ENCODE peak calls at places on chromosomes 13 and 19, in five cellular contexts. One of them, this sample, is unnamed.

GRCh38 chr13:105139380-105140285 is 1395.8 kb downstream of the EFNB2 start:
- DNase-seq in T-helper 22 cell: peak
- DNase-seq in naive thymus-derived CD8-positive, alpha-beta T cell: peak
- DNase-seq in stimulated activated CD8-positive, alpha-beta memory T cell treated with anti-CD3 and anti-CD28 coated beads, Interleukin-12 subunit alpha, Interleukin-12 subunit beta, amount 100 ng/mL, for 4 hours: peak
- DNase-seq in neural progenitor cell: no peak
- DNase-seq in this sample: peak

GRCh38 chr19:41192574-41193419 is at the start of gene CYP2S1:
- DNase-seq in neural progenitor cell: peak
- DNase-seq in stimulated activated CD8-positive, alpha-beta memory T cell treated with anti-CD3 and anti-CD28 coated beads, Interleukin-12 subunit alpha, Interleukin-12 subunit beta, amount 100 ng/mL, for 4 hours: no peak
- DNase-seq in T-helper 22 cell: no peak
- DNase-seq in naive thymus-derived CD8-positive, alpha-beta T cell: no peak
- DNase-seq in this sample: no peak

GRCh38 chr13:20465218-20465879 is 60.3 kb downstream of the CRYL1 start:
- DNase-seq in neural progenitor cell: no peak
- DNase-seq in stimulated activated CD8-positive, alpha-beta memory T cell treated with anti-CD3 and anti-CD28 coated beads, Interleukin-12 subunit alpha, Interleukin-12 subunit beta, amount 100 ng/mL, for 4 hours: no peak
- DNase-seq in T-helper 22 cell: no peak
- DNase-seq in naive thymus-derived CD8-positive, alpha-beta T cell: no peak
- DNase-seq in this sample: no peak

GRCh38 chr13:58574791-58575190 is 943.2 kb downstream of the PCDH17 start:
- DNase-seq in T-helper 22 cell: no peak
- DNase-seq in stimulated activated CD8-positive, alpha-beta memory T cell treated with anti-CD3 and anti-CD28 coated beads, Interleukin-12 subunit alpha, Interleukin-12 subunit beta, amount 100 ng/mL, for 4 hours: no peak
- DNase-seq in naive thymus-derived CD8-positive, alpha-beta T cell: no peak
- DNase-seq in neural progenitor cell: no peak
- DNase-seq in this sample: no peak

GRCh38 chr13:45479661-45480060 is 14.9 kb downstream of the COG3 start:
- DNase-seq in T-helper 22 cell: no peak
- DNase-seq in naive thymus-derived CD8-positive, alpha-beta T cell: no peak
- DNase-seq in neural progenitor cell: no peak
- DNase-seq in stimulated activated CD8-positive, alpha-beta memory T cell treated with anti-CD3 and anti-CD28 coated beads, Interleukin-12 subunit alpha, Interleukin-12 subunit beta, amount 100 ng/mL, for 4 hours: no peak
- DNase-seq in this sample: no peak

GRCh38 chr19:58577581-58578429 is 4.7 kb upstream of the MZF1 start:
- DNase-seq in stimulated activated CD8-positive, alpha-beta memory T cell treated with anti-CD3 and anti-CD28 coated beads, Interleukin-12 subunit alpha, Interleukin-12 subunit beta, amount 100 ng/mL, for 4 hours: no peak
- DNase-seq in T-helper 22 cell: no peak
- DNase-seq in neural progenitor cell: no peak
- DNase-seq in naive thymus-derived CD8-positive, alpha-beta T cell: no peak
- DNase-seq in this sample: no peak

GRCh38 chr19:29545866-29546582 is 20.2 kb downstream of the VSTM2B start:
- DNase-seq in stimulated activated CD8-positive, alpha-beta memory T cell treated with anti-CD3 and anti-CD28 coated beads, Interleukin-12 subunit alpha, Interleukin-12 subunit beta, amount 100 ng/mL, for 4 hours: no peak
- DNase-seq in neural progenitor cell: no peak
- DNase-seq in naive thymus-derived CD8-positive, alpha-beta T cell: no peak
- DNase-seq in T-helper 22 cell: no peak
- DNase-seq in this sample: no peak

GRCh38 chr13:43154083-43154739 is 130.8 kb downstream of the DNAJC15 start:
- DNase-seq in naive thymus-derived CD8-positive, alpha-beta T cell: no peak
- DNase-seq in stimulated activated CD8-positive, alpha-beta memory T cell treated with anti-CD3 and anti-CD28 coated beads, Interleukin-12 subunit alpha, Interleukin-12 subunit beta, amount 100 ng/mL, for 4 hours: no peak
- DNase-seq in T-helper 22 cell: no peak
- DNase-seq in neural progenitor cell: no peak
- DNase-seq in this sample: no peak

GRCh38 chr13:32734511-32734910 is 148.3 kb downstream of the PDS5B start:
- DNase-seq in naive thymus-derived CD8-positive, alpha-beta T cell: no peak
- DNase-seq in T-helper 22 cell: no peak
- DNase-seq in neural progenitor cell: no peak
- DNase-seq in stimulated activated CD8-positive, alpha-beta memory T cell treated with anti-CD3 and anti-CD28 coated beads, Interleukin-12 subunit alpha, Interleukin-12 subunit beta, amount 100 ng/mL, for 4 hours: no peak
- DNase-seq in this sample: no peak

GRCh38 chr13:44790289-44790688 is 199.0 kb downstream of the NUFIP1 start:
- DNase-seq in stimulated activated CD8-positive, alpha-beta memory T cell treated with anti-CD3 and anti-CD28 coated beads, Interleukin-12 subunit alpha, Interleukin-12 subunit beta, amount 100 ng/mL, for 4 hours: no peak
- DNase-seq in T-helper 22 cell: no peak
- DNase-seq in neural progenitor cell: peak
- DNase-seq in naive thymus-derived CD8-positive, alpha-beta T cell: no peak
- DNase-seq in this sample: no peak

GRCh38 chr13:97113231-97114001 is 108.7 kb upstream of the MBNL2 start:
- DNase-seq in stimulated activated CD8-positive, alpha-beta memory T cell treated with anti-CD3 and anti-CD28 coated beads, Interleukin-12 subunit alpha, Interleukin-12 subunit beta, amount 100 ng/mL, for 4 hours: no peak
- DNase-seq in T-helper 22 cell: no peak
- DNase-seq in neural progenitor cell: no peak
- DNase-seq in naive thymus-derived CD8-positive, alpha-beta T cell: no peak
- DNase-seq in this sample: no peak

GRCh38 chr13:79423801-79424642 is 18.0 kb upstream of the RBM26 start:
- DNase-seq in naive thymus-derived CD8-positive, alpha-beta T cell: no peak
- DNase-seq in neural progenitor cell: peak
- DNase-seq in T-helper 22 cell: no peak
- DNase-seq in stimulated activated CD8-positive, alpha-beta memory T cell treated with anti-CD3 and anti-CD28 coated beads, Interleukin-12 subunit alpha, Interleukin-12 subunit beta, amount 100 ng/mL, for 4 hours: no peak
- DNase-seq in this sample: no peak

GRCh38 chr19:12801466-12802266 is at the start of the genes PRDX2 and THSD8:
- DNase-seq in T-helper 22 cell: peak
- DNase-seq in neural progenitor cell: peak
- DNase-seq in stimulated activated CD8-positive, alpha-beta memory T cell treated with anti-CD3 and anti-CD28 coated beads, Interleukin-12 subunit alpha, Interleukin-12 subunit beta, amount 100 ng/mL, for 4 hours: peak
- DNase-seq in naive thymus-derived CD8-positive, alpha-beta T cell: peak
- DNase-seq in this sample: peak

GRCh38 chr19:39060130-39060529 is 24.0 kb upstream of the ACP7 start:
- DNase-seq in naive thymus-derived CD8-positive, alpha-beta T cell: no peak
- DNase-seq in stimulated activated CD8-positive, alpha-beta memory T cell treated with anti-CD3 and anti-CD28 coated beads, Interleukin-12 subunit alpha, Interleukin-12 subunit beta, amount 100 ng/mL, for 4 hours: no peak
- DNase-seq in T-helper 22 cell: no peak
- DNase-seq in neural progenitor cell: no peak
- DNase-seq in this sample: no peak

GRCh38 chr13:75704942-75705320 is 68.8 kb downstream of the LMO7 start:
- DNase-seq in T-helper 22 cell: no peak
- DNase-seq in neural progenitor cell: no peak
- DNase-seq in naive thymus-derived CD8-positive, alpha-beta T cell: no peak
- DNase-seq in stimulated activated CD8-positive, alpha-beta memory T cell treated with anti-CD3 and anti-CD28 coated beads, Interleukin-12 subunit alpha, Interleukin-12 subunit beta, amount 100 ng/mL, for 4 hours: no peak
- DNase-seq in this sample: no peak

GRCh38 chr19:8208119-8208709 is 956 bp upstream of the CERS4 start:
- DNase-seq in neural progenitor cell: peak
- DNase-seq in naive thymus-derived CD8-positive, alpha-beta T cell: no peak
- DNase-seq in T-helper 22 cell: no peak
- DNase-seq in stimulated activated CD8-positive, alpha-beta memory T cell treated with anti-CD3 and anti-CD28 coated beads, Interleukin-12 subunit alpha, Interleukin-12 subunit beta, amount 100 ng/mL, for 4 hours: no peak
- DNase-seq in this sample: no peak

GRCh38 chr13:36883829-36884228 is 36.2 kb downstream of the SMAD9 start:
- DNase-seq in T-helper 22 cell: no peak
- DNase-seq in naive thymus-derived CD8-positive, alpha-beta T cell: no peak
- DNase-seq in stimulated activated CD8-positive, alpha-beta memory T cell treated with anti-CD3 and anti-CD28 coated beads, Interleukin-12 subunit alpha, Interleukin-12 subunit beta, amount 100 ng/mL, for 4 hours: no peak
- DNase-seq in neural progenitor cell: no peak
- DNase-seq in this sample: no peak

GRCh38 chr13:48976677-48977625 is 1.2 kb downstream of the FNDC3A start:
- DNase-seq in T-helper 22 cell: no peak
- DNase-seq in naive thymus-derived CD8-positive, alpha-beta T cell: no peak
- DNase-seq in neural progenitor cell: no peak
- DNase-seq in stimulated activated CD8-positive, alpha-beta memory T cell treated with anti-CD3 and anti-CD28 coated beads, Interleukin-12 subunit alpha, Interleukin-12 subunit beta, amount 100 ng/mL, for 4 hours: no peak
- DNase-seq in this sample: no peak

GRCh38 chr19:31290926-31291590 is 58.2 kb downstream of the TSHZ3 start:
- DNase-seq in neural progenitor cell: no peak
- DNase-seq in stimulated activated CD8-positive, alpha-beta memory T cell treated with anti-CD3 and anti-CD28 coated beads, Interleukin-12 subunit alpha, Interleukin-12 subunit beta, amount 100 ng/mL, for 4 hours: no peak
- DNase-seq in naive thymus-derived CD8-positive, alpha-beta T cell: no peak
- DNase-seq in T-helper 22 cell: no peak
- DNase-seq in this sample: no peak

GRCh38 chr13:94464771-94465170 is 14.7 kb downstream of the DCT start:
- DNase-seq in neural progenitor cell: no peak
- DNase-seq in T-helper 22 cell: no peak
- DNase-seq in stimulated activated CD8-positive, alpha-beta memory T cell treated with anti-CD3 and anti-CD28 coated beads, Interleukin-12 subunit alpha, Interleukin-12 subunit beta, amount 100 ng/mL, for 4 hours: no peak
- DNase-seq in naive thymus-derived CD8-positive, alpha-beta T cell: no peak
- DNase-seq in this sample: no peak

GRCh38 chr13:94641432-94641941 is 39.8 kb downstream of the GPR180 start:
- DNase-seq in stimulated activated CD8-positive, alpha-beta memory T cell treated with anti-CD3 and anti-CD28 coated beads, Interleukin-12 subunit alpha, Interleukin-12 subunit beta, amount 100 ng/mL, for 4 hours: no peak
- DNase-seq in neural progenitor cell: no peak
- DNase-seq in T-helper 22 cell: no peak
- DNase-seq in naive thymus-derived CD8-positive, alpha-beta T cell: no peak
- DNase-seq in this sample: no peak

GRCh38 chr13:74794582-74794981 is 660.4 kb upstream of the KLF12 start:
- DNase-seq in stimulated activated CD8-positive, alpha-beta memory T cell treated with anti-CD3 and anti-CD28 coated beads, Interleukin-12 subunit alpha, Interleukin-12 subunit beta, amount 100 ng/mL, for 4 hours: no peak
- DNase-seq in T-helper 22 cell: no peak
- DNase-seq in neural progenitor cell: no peak
- DNase-seq in naive thymus-derived CD8-positive, alpha-beta T cell: no peak
- DNase-seq in this sample: no peak

GRCh38 chr19:3801412-3802096 is 15.4 kb upstream of the MATK start:
- DNase-seq in naive thymus-derived CD8-positive, alpha-beta T cell: peak
- DNase-seq in stimulated activated CD8-positive, alpha-beta memory T cell treated with anti-CD3 and anti-CD28 coated beads, Interleukin-12 subunit alpha, Interleukin-12 subunit beta, amount 100 ng/mL, for 4 hours: peak
- DNase-seq in neural progenitor cell: peak
- DNase-seq in T-helper 22 cell: no peak
- DNase-seq in this sample: peak

GRCh38 chr13:20901668-20902437 is 693 bp downstream of the XPO4 start:
- DNase-seq in neural progenitor cell: peak
- DNase-seq in naive thymus-derived CD8-positive, alpha-beta T cell: peak
- DNase-seq in stimulated activated CD8-positive, alpha-beta memory T cell treated with anti-CD3 and anti-CD28 coated beads, Interleukin-12 subunit alpha, Interleukin-12 subunit beta, amount 100 ng/mL, for 4 hours: no peak
- DNase-seq in T-helper 22 cell: peak
- DNase-seq in this sample: peak

GRCh38 chr19:16078759-16079707 is 2.7 kb downstream of the TPM4 start:
- DNase-seq in neural progenitor cell: peak
- DNase-seq in T-helper 22 cell: peak
- DNase-seq in stimulated activated CD8-positive, alpha-beta memory T cell treated with anti-CD3 and anti-CD28 coated beads, Interleukin-12 subunit alpha, Interleukin-12 subunit beta, amount 100 ng/mL, for 4 hours: peak
- DNase-seq in naive thymus-derived CD8-positive, alpha-beta T cell: peak
- DNase-seq in this sample: peak

GRCh38 chr13:28568286-28568685 is 73.4 kb upstream of the FLT1 start:
- DNase-seq in T-helper 22 cell: no peak
- DNase-seq in stimulated activated CD8-positive, alpha-beta memory T cell treated with anti-CD3 and anti-CD28 coated beads, Interleukin-12 subunit alpha, Interleukin-12 subunit beta, amount 100 ng/mL, for 4 hours: no peak
- DNase-seq in naive thymus-derived CD8-positive, alpha-beta T cell: no peak
- DNase-seq in neural progenitor cell: no peak
- DNase-seq in this sample: no peak

GRCh38 chr13:112850273-112850672 is 118.7 kb upstream of the MCF2L start:
- DNase-seq in T-helper 22 cell: no peak
- DNase-seq in neural progenitor cell: no peak
- DNase-seq in stimulated activated CD8-positive, alpha-beta memory T cell treated with anti-CD3 and anti-CD28 coated beads, Interleukin-12 subunit alpha, Interleukin-12 subunit beta, amount 100 ng/mL, for 4 hours: no peak
- DNase-seq in naive thymus-derived CD8-positive, alpha-beta T cell: no peak
- DNase-seq in this sample: no peak

GRCh38 chr19:35963514-35963913 is 27.3 kb downstream of the LRFN3 start:
- DNase-seq in stimulated activated CD8-positive, alpha-beta memory T cell treated with anti-CD3 and anti-CD28 coated beads, Interleukin-12 subunit alpha, Interleukin-12 subunit beta, amount 100 ng/mL, for 4 hours: no peak
- DNase-seq in neural progenitor cell: peak
- DNase-seq in T-helper 22 cell: no peak
- DNase-seq in naive thymus-derived CD8-positive, alpha-beta T cell: no peak
- DNase-seq in this sample: no peak

GRCh38 chr13:114100446-114101320 is 31.7 kb downstream of the RASA3 start:
- DNase-seq in stimulated activated CD8-positive, alpha-beta memory T cell treated with anti-CD3 and anti-CD28 coated beads, Interleukin-12 subunit alpha, Interleukin-12 subunit beta, amount 100 ng/mL, for 4 hours: no peak
- DNase-seq in neural progenitor cell: no peak
- DNase-seq in T-helper 22 cell: no peak
- DNase-seq in naive thymus-derived CD8-positive, alpha-beta T cell: no peak
- DNase-seq in this sample: no peak

GRCh38 chr19:10502524-10503001 is 593 bp downstream of the KEAP1 start:
- DNase-seq in neural progenitor cell: peak
- DNase-seq in naive thymus-derived CD8-positive, alpha-beta T cell: peak
- DNase-seq in T-helper 22 cell: peak
- DNase-seq in stimulated activated CD8-positive, alpha-beta memory T cell treated with anti-CD3 and anti-CD28 coated beads, Interleukin-12 subunit alpha, Interleukin-12 subunit beta, amount 100 ng/mL, for 4 hours: peak
- DNase-seq in this sample: peak

GRCh38 chr13:29435125-29435911 is 160.2 kb downstream of the SLC7A1 start:
- DNase-seq in naive thymus-derived CD8-positive, alpha-beta T cell: no peak
- DNase-seq in stimulated activated CD8-positive, alpha-beta memory T cell treated with anti-CD3 and anti-CD28 coated beads, Interleukin-12 subunit alpha, Interleukin-12 subunit beta, amount 100 ng/mL, for 4 hours: no peak
- DNase-seq in neural progenitor cell: no peak
- DNase-seq in T-helper 22 cell: no peak
- DNase-seq in this sample: no peak

GRCh38 chr19:17216058-17216670 is 1.0 kb downstream of the USE1 start:
- DNase-seq in naive thymus-derived CD8-positive, alpha-beta T cell: no peak
- DNase-seq in neural progenitor cell: no peak
- DNase-seq in T-helper 22 cell: no peak
- DNase-seq in stimulated activated CD8-positive, alpha-beta memory T cell treated with anti-CD3 and anti-CD28 coated beads, Interleukin-12 subunit alpha, Interleukin-12 subunit beta, amount 100 ng/mL, for 4 hours: no peak
- DNase-seq in this sample: no peak

GRCh38 chr13:107244241-107244640 is 676.3 kb upstream of the ARGLU1 start:
- DNase-seq in neural progenitor cell: no peak
- DNase-seq in stimulated activated CD8-positive, alpha-beta memory T cell treated with anti-CD3 and anti-CD28 coated beads, Interleukin-12 subunit alpha, Interleukin-12 subunit beta, amount 100 ng/mL, for 4 hours: no peak
- DNase-seq in naive thymus-derived CD8-positive, alpha-beta T cell: no peak
- DNase-seq in T-helper 22 cell: no peak
- DNase-seq in this sample: no peak

GRCh38 chr19:34962281-34962944 is 1.6 kb downstream of the ZNF792 start:
- DNase-seq in neural progenitor cell: no peak
- DNase-seq in naive thymus-derived CD8-positive, alpha-beta T cell: no peak
- DNase-seq in T-helper 22 cell: peak
- DNase-seq in stimulated activated CD8-positive, alpha-beta memory T cell treated with anti-CD3 and anti-CD28 coated beads, Interleukin-12 subunit alpha, Interleukin-12 subunit beta, amount 100 ng/mL, for 4 hours: no peak
- DNase-seq in this sample: no peak

GRCh38 chr19:16366433-16367268 is 42.0 kb downstream of the KLF2 start:
- DNase-seq in neural progenitor cell: no peak
- DNase-seq in stimulated activated CD8-positive, alpha-beta memory T cell treated with anti-CD3 and anti-CD28 coated beads, Interleukin-12 subunit alpha, Interleukin-12 subunit beta, amount 100 ng/mL, for 4 hours: no peak
- DNase-seq in naive thymus-derived CD8-positive, alpha-beta T cell: no peak
- DNase-seq in T-helper 22 cell: peak
- DNase-seq in this sample: no peak

GRCh38 chr13:114155923-114156883 is 22.9 kb upstream of the CFAP97D2 start:
- DNase-seq in T-helper 22 cell: no peak
- DNase-seq in stimulated activated CD8-positive, alpha-beta memory T cell treated with anti-CD3 and anti-CD28 coated beads, Interleukin-12 subunit alpha, Interleukin-12 subunit beta, amount 100 ng/mL, for 4 hours: no peak
- DNase-seq in naive thymus-derived CD8-positive, alpha-beta T cell: no peak
- DNase-seq in neural progenitor cell: no peak
- DNase-seq in this sample: no peak

GRCh38 chr19:7989071-7989575 is 16.3 kb downstream of the ELAVL1 start:
- DNase-seq in naive thymus-derived CD8-positive, alpha-beta T cell: no peak
- DNase-seq in T-helper 22 cell: no peak
- DNase-seq in stimulated activated CD8-positive, alpha-beta memory T cell treated with anti-CD3 and anti-CD28 coated beads, Interleukin-12 subunit alpha, Interleukin-12 subunit beta, amount 100 ng/mL, for 4 hours: no peak
- DNase-seq in neural progenitor cell: no peak
- DNase-seq in this sample: no peak

GRCh38 chr19:18843960-18844359 is 12.2 kb downstream of the UPF1 start:
- DNase-seq in stimulated activated CD8-positive, alpha-beta memory T cell treated with anti-CD3 and anti-CD28 coated beads, Interleukin-12 subunit alpha, Interleukin-12 subunit beta, amount 100 ng/mL, for 4 hours: no peak
- DNase-seq in naive thymus-derived CD8-positive, alpha-beta T cell: no peak
- DNase-seq in neural progenitor cell: no peak
- DNase-seq in T-helper 22 cell: no peak
- DNase-seq in this sample: no peak

This sample was measured in T-helper 17 cell.